ENCODE peak calls at places on chromosomes 1 and 21, in six cellular contexts. W, C, V, N, H and F are unnamed samples.
A peak's percentile ranks its signal among the peaks of the same experiment; 100 is the strongest.

GRCh38 chr1:58780586-58781452 is 3.0 kb downstream of the JUN start:
- DNase-seq in W (peak; percentile 43), V (no peak), N (no peak), H (no peak), C (no peak), F (no peak)

GRCh38 chr21:14736162-14736561 is 190.0 kb upstream of the SAMSN1 start:
- DNase-seq in W (no peak), V (no peak), H (no peak), C (peak; percentile 51), N (peak; percentile 48), F (no peak)

GRCh38 chr1:36639461-36639860 is 156.7 kb upstream of the CSF3R start:
- DNase-seq in W (no peak), N (no peak), H (no peak), V (no peak), C (no peak), F (no peak)

GRCh38 chr1:90122679-90123340 is 127.9 kb downstream of the ZNF326 start:
- DNase-seq in C (no peak), N (no peak), W (no peak), V (no peak), H (no peak), F (no peak)

GRCh38 chr1:182185822-182186756 is 124.6 kb upstream of the ZNF648 start:
- DNase-seq in C (no peak), N (no peak), H (no peak), V (no peak), W (peak; percentile 15), F (peak; percentile 50)

GRCh38 chr1:183590225-183591191 is at the start of gene NCF2:
- DNase-seq in W (no peak), H (no peak), V (no peak), C (no peak), N (peak; percentile 96), F (no peak)

GRCh38 chr1:42931108-42931539 is 27.5 kb downstream of the SLC2A1 start:
- DNase-seq in C (peak; percentile 76), H (no peak), N (peak; percentile 69), W (peak; percentile 82), V (peak; percentile 58), F (no peak)

GRCh38 chr1:8343464-8344001 is 25.6 kb downstream of the SLC45A1 start:
- DNase-seq in H (no peak), C (no peak), W (no peak), N (no peak), V (no peak), F (peak; percentile 67)

GRCh38 chr1:236016782-236017400 is 48.0 kb downstream of the NID1 start:
- DNase-seq in N (no peak), V (no peak), W (no peak), C (no peak), H (no peak), F (no peak)

GRCh38 chr1:33348194-33348593 is 27.3 kb upstream of the A3GALT2 start:
- DNase-seq in H (no peak), C (peak; percentile 9), V (no peak), N (no peak), W (no peak), F (no peak)

GRCh38 chr1:177981186-177981585 is 11.3 kb upstream of the SEC16B start:
- DNase-seq in H (no peak), V (no peak), C (no peak), N (no peak), W (no peak), F (no peak)

GRCh38 chr1:160031368-160032164 is at the start of gene PIGM:
- DNase-seq in C (peak; percentile 97), W (peak; percentile 100), N (peak; percentile 66), H (peak; percentile 95), V (peak; percentile 99), F (peak; percentile 94)

GRCh38 chr1:160204526-160205241 is 500 bp upstream of the PEA15 start:
- DNase-seq in N (peak; percentile 81), H (no peak), V (no peak), W (no peak), C (no peak), F (no peak)

GRCh38 chr21:37871121-37871862 is 45.0 kb downstream of the KCNJ6 start:
- DNase-seq in W (no peak), V (no peak), C (no peak), H (no peak), N (no peak), F (no peak)

GRCh38 chr1:38997034-38997900 is 6.2 kb downstream of the AKIRIN1 start:
- DNase-seq in V (no peak), C (no peak), H (no peak), W (no peak), N (no peak), F (no peak)

GRCh38 chr1:15350151-15350550 is 59.5 kb upstream of the EFHD2 start:
- DNase-seq in C (no peak), W (no peak), N (no peak), V (no peak), H (no peak), F (no peak)

GRCh38 chr21:17454315-17455027 is 58.4 kb upstream of the CXADR start:
- DNase-seq in C (peak; percentile 73), H (peak; percentile 98), N (no peak), W (peak; percentile 89), V (peak; percentile 90), F (peak; percentile 91)

GRCh38 chr1:2279882-2280281 is 51.8 kb downstream of the SKI start:
- DNase-seq in H (no peak), C (no peak), V (no peak), N (no peak), W (no peak), F (no peak)

GRCh38 chr1:30695481-30695880 is 27.9 kb downstream of the MATN1 start:
- DNase-seq in W (no peak), C (no peak), N (no peak), V (no peak), H (no peak), F (no peak)

GRCh38 chr1:206706806-206707205 is 22.1 kb downstream of the MAPKAPK2 start:
- DNase-seq in V (no peak), N (no peak), W (no peak), H (no peak), C (no peak), F (no peak)

GRCh38 chr1:19437911-19438310 is 47.4 kb downstream of the CAPZB start:
- DNase-seq in H (no peak), V (no peak), W (no peak), C (no peak), N (no peak), F (no peak)

GRCh38 chr1:48687271-48688045 is 89.2 kb downstream of the BEND5 start:
- DNase-seq in H (no peak), C (no peak), W (no peak), N (no peak), V (no peak), F (no peak)

GRCh38 chr1:160363951-160364350 is 2.9 kb upstream of the NHLH1 start:
- DNase-seq in C (no peak), H (no peak), N (no peak), W (no peak), V (no peak), F (no peak)

GRCh38 chr1:206967096-206967851 is 3.0 kb downstream of the FCAMR start:
- DNase-seq in W (no peak), C (no peak), V (no peak), N (peak; percentile 72), H (no peak), F (no peak)

GRCh38 chr21:38777521-38777920 is 28.2 kb upstream of the ETS2 start:
- DNase-seq in W (no peak), N (no peak), V (no peak), C (no peak), H (no peak), F (no peak)

GRCh38 chr1:233904979-233905415 is 521 bp downstream of the SLC35F3 start:
- DNase-seq in W (no peak), V (no peak), N (no peak), H (peak; percentile 76), C (peak; percentile 3), F (no peak)
- TF ChIP-seq CREB1 in W (no peak), V (no peak), N (no peak), H (no peak), C (no peak), F (no peak)

DNA sequence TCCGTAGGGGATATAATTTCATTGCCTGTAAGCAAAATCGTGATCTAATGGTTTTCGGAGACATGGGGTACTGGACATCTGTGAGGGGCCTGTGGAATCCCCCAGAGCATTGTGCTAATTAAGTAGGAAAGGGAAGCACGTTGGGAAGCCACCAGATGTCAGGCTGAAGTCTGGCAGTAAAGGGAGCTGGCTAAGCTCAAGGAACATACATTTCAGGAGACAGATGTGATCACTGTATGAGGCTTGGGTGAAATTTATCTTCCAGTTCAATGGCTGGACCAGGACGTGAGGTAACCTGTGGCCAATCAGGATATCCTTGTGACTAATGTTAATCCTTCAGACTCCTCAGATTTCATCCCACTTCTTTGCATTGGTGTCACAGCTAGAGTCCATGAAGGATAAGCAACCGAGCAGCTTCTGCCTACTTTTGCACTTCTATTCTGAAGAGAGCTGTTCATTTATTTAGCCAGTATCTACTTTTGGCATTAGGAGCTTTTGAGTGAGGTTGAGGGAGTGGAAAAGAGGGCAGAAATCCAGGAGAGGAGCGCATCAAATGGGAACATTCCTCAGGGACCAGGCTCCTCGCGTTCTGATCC is 110.2 kb upstream of the APP start:
- DNase-seq in H (no peak), C (no peak), N (no peak), W (peak; percentile 11), V (no peak), F (no peak)
- TF ChIP-seq CREB1 in H (no peak), C (no peak), N (no peak), W (no peak), V (no peak), F (no peak)

DNA sequence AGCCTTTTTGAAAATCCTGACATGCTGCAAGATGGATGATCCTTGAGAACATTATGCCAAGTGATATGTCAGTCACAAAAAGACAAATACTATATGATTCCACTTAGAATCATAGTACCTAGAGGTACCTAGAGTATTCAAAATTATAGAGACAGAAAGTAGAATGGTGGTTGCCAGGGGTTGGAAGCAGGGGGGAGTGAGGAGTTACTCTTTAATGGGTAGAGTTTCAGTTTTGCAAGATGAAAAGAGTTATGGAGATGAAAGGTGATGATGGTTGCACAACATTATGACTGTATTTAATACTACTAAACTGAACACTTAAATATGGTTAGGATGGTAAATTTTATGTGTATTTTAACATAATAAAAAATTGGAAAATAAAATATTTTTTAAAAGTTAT is 37.9 kb upstream of the PODN start:
- DNase-seq in W (no peak), V (no peak), N (no peak), H (no peak), C (no peak), F (no peak)
- TF ChIP-seq CREB1 in W (no peak), V (no peak), N (no peak), H (no peak), C (no peak), F (no peak)

DNA sequence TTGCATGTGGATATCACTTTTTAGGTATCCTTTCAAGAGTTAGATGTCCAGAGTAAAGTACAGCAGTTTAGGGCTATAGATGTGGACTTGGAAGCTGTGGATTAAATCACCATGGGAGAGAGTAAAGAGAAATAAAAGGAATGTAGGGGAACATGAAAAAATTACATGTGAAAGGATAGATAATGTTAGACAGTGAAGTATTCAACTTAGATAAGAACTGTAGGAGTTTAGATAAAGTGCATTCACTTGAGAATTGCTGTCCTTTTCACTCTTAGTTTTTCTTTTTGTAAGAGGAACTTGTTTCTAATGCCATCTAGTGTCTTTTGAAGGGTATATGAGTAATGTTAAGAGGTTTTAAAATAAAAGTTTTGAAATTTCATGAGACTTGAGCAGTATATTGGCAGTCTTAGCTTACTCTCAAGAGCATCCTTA is 40.1 kb downstream of the MAST2 start:
- DNase-seq in W (no peak), V (no peak), N (no peak), C (peak; percentile 13), H (no peak), F (no peak)
- TF ChIP-seq CREB1 in W (no peak), V (no peak), N (no peak), C (no peak), H (no peak), F (no peak)

GRCh38 chr1:87208936-87209335 is 119.7 kb upstream of the LMO4 start:
- DNase-seq in N (no peak), V (no peak), H (no peak), C (no peak), W (no peak), F (no peak)
- TF ChIP-seq CREB1 in N (no peak), V (no peak), H (no peak), C (no peak), W (no peak), F (no peak)